ENCODE peak calls at places on chromosomes 13 and 19, in nine cellular contexts. One of them, this sample, is unnamed.

GRCh38 chr13:23642110-23642509 is 71.9 kb downstream of the TNFRSF19 start:
- DNase-seq in AG09319: no peak
- DNase-seq in activated CD8-positive, alpha-beta memory T cell treated with anti-CD3 and anti-CD28 coated beads for 48 hours: no peak
- DNase-seq in body of pancreas: no peak
- DNase-seq in mesenteric fat pad: no peak
- DNase-seq in left ventricle myocardium inferior: no peak
- DNase-seq in A172: no peak
- DNase-seq in ACHN: no peak
- DNase-seq in sigmoid colon: no peak
- DNase-seq in this sample: no peak

GRCh38 chr19:17183271-17183757 is 31.8 kb upstream of the USE1 start:
- DNase-seq in sigmoid colon: no peak
- DNase-seq in activated CD8-positive, alpha-beta memory T cell treated with anti-CD3 and anti-CD28 coated beads for 48 hours: no peak
- DNase-seq in left ventricle myocardium inferior: no peak
- DNase-seq in mesenteric fat pad: no peak
- DNase-seq in ACHN: no peak
- DNase-seq in AG09319: no peak
- DNase-seq in A172: no peak
- DNase-seq in body of pancreas: no peak
- DNase-seq in this sample: no peak

GRCh38 chr13:101514695-101515275 is 62.3 kb downstream of the ITGBL1 start:
- DNase-seq in activated CD8-positive, alpha-beta memory T cell treated with anti-CD3 and anti-CD28 coated beads for 48 hours: no peak
- DNase-seq in A172: peak
- DNase-seq in AG09319: no peak
- DNase-seq in mesenteric fat pad: no peak
- DNase-seq in sigmoid colon: no peak
- DNase-seq in ACHN: peak
- DNase-seq in body of pancreas: peak
- DNase-seq in left ventricle myocardium inferior: no peak
- DNase-seq in this sample: no peak

GRCh38 chr19:39563408-39563807 is 23.4 kb upstream of the EID2 start:
- DNase-seq in body of pancreas: no peak
- DNase-seq in left ventricle myocardium inferior: no peak
- DNase-seq in A172: peak
- DNase-seq in mesenteric fat pad: no peak
- DNase-seq in sigmoid colon: no peak
- DNase-seq in activated CD8-positive, alpha-beta memory T cell treated with anti-CD3 and anti-CD28 coated beads for 48 hours: no peak
- DNase-seq in AG09319: no peak
- DNase-seq in ACHN: peak
- DNase-seq in this sample: no peak

GRCh38 chr13:47437411-47437810 is 540.6 kb upstream of the HTR2A start:
- DNase-seq in activated CD8-positive, alpha-beta memory T cell treated with anti-CD3 and anti-CD28 coated beads for 48 hours: no peak
- DNase-seq in body of pancreas: no peak
- DNase-seq in AG09319: no peak
- DNase-seq in ACHN: no peak
- DNase-seq in left ventricle myocardium inferior: no peak
- DNase-seq in mesenteric fat pad: no peak
- DNase-seq in A172: peak
- DNase-seq in sigmoid colon: no peak
- DNase-seq in this sample: no peak

GRCh38 chr13:113364371-113364932 is 522 bp upstream of the GRTP1 start:
- DNase-seq in mesenteric fat pad: peak
- DNase-seq in sigmoid colon: peak
- DNase-seq in left ventricle myocardium inferior: no peak
- DNase-seq in A172: no peak
- DNase-seq in AG09319: no peak
- DNase-seq in body of pancreas: no peak
- DNase-seq in activated CD8-positive, alpha-beta memory T cell treated with anti-CD3 and anti-CD28 coated beads for 48 hours: no peak
- DNase-seq in ACHN: no peak
- DNase-seq in this sample: no peak

GRCh38 chr19:34998777-34999497 is 1.2 kb upstream of the GRAMD1A start:
- DNase-seq in A172: no peak
- DNase-seq in body of pancreas: no peak
- DNase-seq in sigmoid colon: no peak
- DNase-seq in activated CD8-positive, alpha-beta memory T cell treated with anti-CD3 and anti-CD28 coated beads for 48 hours: no peak
- DNase-seq in mesenteric fat pad: no peak
- DNase-seq in left ventricle myocardium inferior: no peak
- DNase-seq in ACHN: no peak
- DNase-seq in AG09319: no peak
- DNase-seq in this sample: peak

GRCh38 chr19:49554701-49555181 is 25.6 kb downstream of the NOSIP start:
- DNase-seq in sigmoid colon: no peak
- DNase-seq in A172: no peak
- DNase-seq in mesenteric fat pad: no peak
- DNase-seq in AG09319: no peak
- DNase-seq in activated CD8-positive, alpha-beta memory T cell treated with anti-CD3 and anti-CD28 coated beads for 48 hours: no peak
- DNase-seq in ACHN: no peak
- DNase-seq in left ventricle myocardium inferior: no peak
- DNase-seq in body of pancreas: peak
- DNase-seq in this sample: no peak

GRCh38 chr13:102638741-102639140 is 42.0 kb downstream of the TPP2 start:
- DNase-seq in A172: no peak
- DNase-seq in ACHN: no peak
- DNase-seq in body of pancreas: no peak
- DNase-seq in left ventricle myocardium inferior: no peak
- DNase-seq in mesenteric fat pad: no peak
- DNase-seq in activated CD8-positive, alpha-beta memory T cell treated with anti-CD3 and anti-CD28 coated beads for 48 hours: no peak
- DNase-seq in sigmoid colon: no peak
- DNase-seq in AG09319: no peak
- DNase-seq in this sample: no peak

GRCh38 chr19:47518139-47518538 is 3.3 kb upstream of the NAPA start:
- DNase-seq in body of pancreas: no peak
- DNase-seq in activated CD8-positive, alpha-beta memory T cell treated with anti-CD3 and anti-CD28 coated beads for 48 hours: peak
- DNase-seq in mesenteric fat pad: no peak
- DNase-seq in sigmoid colon: no peak
- DNase-seq in ACHN: no peak
- DNase-seq in AG09319: no peak
- DNase-seq in A172: no peak
- DNase-seq in left ventricle myocardium inferior: no peak
- DNase-seq in this sample: no peak

GRCh38 chr19:48473161-48473966 is 4.2 kb downstream of the CYTH2 start:
- DNase-seq in body of pancreas: peak
- DNase-seq in AG09319: no peak
- DNase-seq in A172: no peak
- DNase-seq in sigmoid colon: no peak
- DNase-seq in left ventricle myocardium inferior: no peak
- DNase-seq in ACHN: no peak
- DNase-seq in activated CD8-positive, alpha-beta memory T cell treated with anti-CD3 and anti-CD28 coated beads for 48 hours: no peak
- DNase-seq in mesenteric fat pad: no peak
- DNase-seq in this sample: no peak